ENCODE peak calls at places on chromosomes 2 and 18, in four cellular contexts. One of them, this sample, is unnamed.

GRCh38 chr18:4748975-4749374 is 293.9 kb upstream of the DLGAP1 start:
- DNase-seq in aorta: no peak
- DNase-seq in NCI-H1417: no peak
- DNase-seq in thyroid gland: no peak
- DNase-seq in this sample: no peak

GRCh38 chr2:223959688-223960087 is 2.4 kb downstream of the MRPL44 start:
- DNase-seq in NCI-H1417: no peak
- DNase-seq in aorta: peak; percentile 56
- DNase-seq in thyroid gland: peak; percentile 70
- DNase-seq in this sample: peak; percentile 82

GRCh38 chr2:42933824-42934254 is 141.5 kb upstream of the HAAO start:
- DNase-seq in aorta: no peak
- DNase-seq in NCI-H1417: no peak
- DNase-seq in thyroid gland: no peak
- DNase-seq in this sample: no peak

GRCh38 chr18:6606411-6607085 is 123.0 kb upstream of the ARHGAP28 start:
- DNase-seq in NCI-H1417: no peak
- DNase-seq in thyroid gland: no peak
- DNase-seq in aorta: no peak
- DNase-seq in this sample: no peak

GRCh38 chr2:28380185-28380584 is 12.5 kb upstream of the FOSL2 start:
- DNase-seq in NCI-H1417: no peak
- DNase-seq in thyroid gland: no peak
- DNase-seq in aorta: no peak
- DNase-seq in this sample: no peak

GRCh38 chr2:240157147-240157470 is 16.7 kb upstream of the OTOS start:
- DNase-seq in NCI-H1417: no peak
- DNase-seq in thyroid gland: no peak
- DNase-seq in aorta: peak; percentile 13
- DNase-seq in this sample: no peak

GRCh38 chr18:68034293-68034692 is 517.8 kb upstream of the DSEL start:
- DNase-seq in thyroid gland: no peak
- DNase-seq in NCI-H1417: no peak
- DNase-seq in aorta: no peak
- DNase-seq in this sample: no peak

GRCh38 chr2:158969717-158970521 is 1.5 kb downstream of the TANC1 start:
- DNase-seq in NCI-H1417: peak; percentile 12
- DNase-seq in aorta: peak; percentile 53
- DNase-seq in thyroid gland: peak; percentile 62
- DNase-seq in this sample: peak; percentile 35

GRCh38 chr18:29377346-29377745 is 1200.4 kb upstream of the CDH2 start:
- DNase-seq in aorta: no peak
- DNase-seq in NCI-H1417: no peak
- DNase-seq in thyroid gland: no peak
- DNase-seq in this sample: no peak

GRCh38 chr18:61502472-61502871 is 169.2 kb downstream of the CDH20 start:
- DNase-seq in NCI-H1417: peak; percentile 94
- DNase-seq in thyroid gland: no peak
- DNase-seq in aorta: no peak
- DNase-seq in this sample: peak; percentile 50

GRCh38 chr2:38808677-38809076 is 30.7 kb downstream of the GEMIN6 start:
- DNase-seq in thyroid gland: no peak
- DNase-seq in NCI-H1417: no peak
- DNase-seq in aorta: no peak
- DNase-seq in this sample: no peak

GRCh38 chr2:190533175-190533967 is 1.2 kb downstream of the NEMP2 start:
- DNase-seq in NCI-H1417: peak; percentile 47
- DNase-seq in aorta: no peak
- DNase-seq in thyroid gland: no peak
- DNase-seq in this sample: no peak

GRCh38 chr2:16738361-16739225 is 73.0 kb upstream of the CYRIA start:
- DNase-seq in thyroid gland: no peak
- DNase-seq in NCI-H1417: no peak
- DNase-seq in aorta: no peak
- DNase-seq in this sample: peak; percentile 12

GRCh38 chr2:121099329-121100318 is 185.4 kb downstream of the TFCP2L1 start:
- DNase-seq in NCI-H1417: peak; percentile 56
- DNase-seq in thyroid gland: peak; percentile 87
- DNase-seq in aorta: no peak
- DNase-seq in this sample: peak; percentile 84

GRCh38 chr18:5295231-5295920 is at the start of gene ZBTB14:
- DNase-seq in aorta: peak; percentile 79
- DNase-seq in NCI-H1417: peak; percentile 87
- DNase-seq in thyroid gland: peak; percentile 72
- DNase-seq in this sample: peak; percentile 2